ENCODE peak calls at places on chromosomes 1 and 21, in eight cellular contexts. One of them, this sample, is unnamed.

GRCh38 chr1:116958110-116958509 is 43.5 kb upstream of the CD101 start:
- DNase-seq in IMR-90: no peak
- DNase-seq in upper lobe of right lung: no peak
- DNase-seq in neural progenitor cell: no peak
- DNase-seq in heart left ventricle: no peak
- DNase-seq in Panc1: no peak
- DNase-seq in astrocyte: no peak
- DNase-seq in K562: no peak
- DNase-seq in this sample: no peak

GRCh38 chr21:16196521-16197208 is 466.9 kb downstream of the USP25 start:
- DNase-seq in IMR-90: no peak
- DNase-seq in upper lobe of right lung: no peak
- DNase-seq in neural progenitor cell: no peak
- DNase-seq in heart left ventricle: no peak
- DNase-seq in Panc1: no peak
- DNase-seq in astrocyte: peak; percentile 41
- DNase-seq in K562: no peak
- DNase-seq in this sample: peak; percentile 51

GRCh38 chr1:170225735-170226524 is 80.2 kb downstream of the NTMT2 start:
- DNase-seq in IMR-90: no peak
- DNase-seq in upper lobe of right lung: no peak
- DNase-seq in neural progenitor cell: no peak
- DNase-seq in heart left ventricle: no peak
- DNase-seq in Panc1: no peak
- DNase-seq in astrocyte: no peak
- DNase-seq in K562: no peak
- DNase-seq in this sample: no peak

GRCh38 chr1:156733989-156734584 is 5.5 kb upstream of the ISG20L2 start:
- DNase-seq in IMR-90: no peak
- DNase-seq in upper lobe of right lung: no peak
- DNase-seq in neural progenitor cell: no peak
- DNase-seq in heart left ventricle: no peak
- DNase-seq in Panc1: no peak
- DNase-seq in astrocyte: no peak
- DNase-seq in K562: no peak
- DNase-seq in this sample: no peak

GRCh38 chr1:96238426-96238825 is 483.2 kb upstream of the PTBP2 start:
- DNase-seq in IMR-90: no peak
- DNase-seq in upper lobe of right lung: no peak
- DNase-seq in neural progenitor cell: no peak
- DNase-seq in heart left ventricle: no peak
- DNase-seq in Panc1: no peak
- DNase-seq in astrocyte: no peak
- DNase-seq in K562: no peak
- DNase-seq in this sample: no peak

GRCh38 chr1:26281091-26281958 is 1.4 kb downstream of the SH3BGRL3 start:
- DNase-seq in IMR-90: no peak
- DNase-seq in upper lobe of right lung: no peak
- DNase-seq in neural progenitor cell: peak; percentile 17
- DNase-seq in heart left ventricle: no peak
- DNase-seq in Panc1: no peak
- DNase-seq in astrocyte: no peak
- DNase-seq in K562: peak; percentile 14
- DNase-seq in this sample: no peak

GRCh38 chr1:193417420-193417819 is 231.0 kb upstream of the B3GALT2 start:
- DNase-seq in IMR-90: peak; percentile 27
- DNase-seq in upper lobe of right lung: peak; percentile 36
- DNase-seq in neural progenitor cell: no peak
- DNase-seq in heart left ventricle: no peak
- DNase-seq in Panc1: no peak
- DNase-seq in astrocyte: peak; percentile 25
- DNase-seq in K562: no peak
- DNase-seq in this sample: peak; percentile 50

GRCh38 chr1:187471555-187471954 is 642.8 kb downstream of the PLA2G4A start:
- DNase-seq in IMR-90: peak; percentile 56
- DNase-seq in upper lobe of right lung: no peak
- DNase-seq in neural progenitor cell: no peak
- DNase-seq in heart left ventricle: no peak
- DNase-seq in Panc1: no peak
- DNase-seq in astrocyte: peak; percentile 85
- DNase-seq in K562: no peak
- DNase-seq in this sample: peak; percentile 1

GRCh38 chr1:242870944-242871343 is 346.4 kb upstream of the PLD5 start:
- DNase-seq in IMR-90: no peak
- DNase-seq in upper lobe of right lung: no peak
- DNase-seq in neural progenitor cell: peak; percentile 12
- DNase-seq in heart left ventricle: no peak
- DNase-seq in Panc1: no peak
- DNase-seq in astrocyte: no peak
- DNase-seq in K562: no peak
- DNase-seq in this sample: no peak

GRCh38 chr1:228668553-228669400 is 66.5 kb upstream of the RHOU start:
- DNase-seq in IMR-90: peak; percentile 42
- DNase-seq in upper lobe of right lung: no peak
- DNase-seq in neural progenitor cell: no peak
- DNase-seq in heart left ventricle: peak; percentile 45
- DNase-seq in Panc1: no peak
- DNase-seq in astrocyte: peak; percentile 2
- DNase-seq in K562: no peak
- DNase-seq in this sample: peak; percentile 15

GRCh38 chr1:171628225-171628624 is 6.2 kb downstream of the MYOCOS start:
- DNase-seq in IMR-90: no peak
- DNase-seq in upper lobe of right lung: no peak
- DNase-seq in neural progenitor cell: no peak
- DNase-seq in heart left ventricle: no peak
- DNase-seq in Panc1: no peak
- DNase-seq in astrocyte: no peak
- DNase-seq in K562: no peak
- DNase-seq in this sample: no peak

GRCh38 chr21:14554948-14555347 is 8.8 kb upstream of the SAMSN1 start:
- DNase-seq in IMR-90: no peak
- DNase-seq in upper lobe of right lung: no peak
- DNase-seq in neural progenitor cell: no peak
- DNase-seq in heart left ventricle: no peak
- DNase-seq in Panc1: no peak
- DNase-seq in astrocyte: no peak
- DNase-seq in K562: no peak
- DNase-seq in this sample: peak; percentile 35

GRCh38 chr1:70718086-70718630 is 307.1 kb downstream of the CTH start:
- DNase-seq in IMR-90: no peak
- DNase-seq in upper lobe of right lung: no peak
- DNase-seq in neural progenitor cell: no peak
- DNase-seq in heart left ventricle: no peak
- DNase-seq in Panc1: no peak
- DNase-seq in astrocyte: no peak
- DNase-seq in K562: no peak
- DNase-seq in this sample: no peak

GRCh38 chr1:236829085-236829484 is 34.0 kb downstream of the MTR start:
- DNase-seq in IMR-90: no peak
- DNase-seq in upper lobe of right lung: no peak
- DNase-seq in neural progenitor cell: no peak
- DNase-seq in heart left ventricle: no peak
- DNase-seq in Panc1: no peak
- DNase-seq in astrocyte: no peak
- DNase-seq in K562: no peak
- DNase-seq in this sample: no peak

GRCh38 chr1:160243767-160244166 is 18.6 kb downstream of the DCAF8 start:
- DNase-seq in IMR-90: no peak
- DNase-seq in upper lobe of right lung: no peak
- DNase-seq in neural progenitor cell: no peak
- DNase-seq in heart left ventricle: no peak
- DNase-seq in Panc1: no peak
- DNase-seq in astrocyte: no peak
- DNase-seq in K562: no peak
- DNase-seq in this sample: no peak

GRCh38 chr1:182147136-182147815 is 85.8 kb upstream of the ZNF648 start:
- DNase-seq in IMR-90: no peak
- DNase-seq in upper lobe of right lung: no peak
- DNase-seq in neural progenitor cell: no peak
- DNase-seq in heart left ventricle: peak; percentile 34
- DNase-seq in Panc1: no peak
- DNase-seq in astrocyte: no peak
- DNase-seq in K562: no peak
- DNase-seq in this sample: peak; percentile 39

GRCh38 chr1:60171793-60172192 is 98.2 kb upstream of the C1orf87 start:
- DNase-seq in IMR-90: peak; percentile 53
- DNase-seq in upper lobe of right lung: no peak
- DNase-seq in neural progenitor cell: no peak
- DNase-seq in heart left ventricle: no peak
- DNase-seq in Panc1: no peak
- DNase-seq in astrocyte: peak; percentile 93
- DNase-seq in K562: no peak
- DNase-seq in this sample: peak; percentile 33

GRCh38 chr21:45532826-45533730 is 9.2 kb downstream of the SLC19A1 start:
- DNase-seq in IMR-90: no peak
- DNase-seq in upper lobe of right lung: peak; percentile 62
- DNase-seq in neural progenitor cell: no peak
- DNase-seq in heart left ventricle: peak; percentile 28
- DNase-seq in Panc1: no peak
- DNase-seq in astrocyte: no peak
- DNase-seq in K562: no peak
- DNase-seq in this sample: no peak

GRCh38 chr1:222249261-222249660 is 298.6 kb downstream of the HHIPL2 start:
- DNase-seq in IMR-90: no peak
- DNase-seq in upper lobe of right lung: no peak
- DNase-seq in neural progenitor cell: no peak
- DNase-seq in heart left ventricle: no peak
- DNase-seq in Panc1: no peak
- DNase-seq in astrocyte: no peak
- DNase-seq in K562: no peak
- DNase-seq in this sample: no peak

GRCh38 chr1:235253219-235253640 is 74.7 kb downstream of the ARID4B start:
- DNase-seq in IMR-90: peak; percentile 72
- DNase-seq in upper lobe of right lung: no peak
- DNase-seq in neural progenitor cell: peak; percentile 79
- DNase-seq in heart left ventricle: peak; percentile 51
- DNase-seq in Panc1: peak; percentile 69
- DNase-seq in astrocyte: peak; percentile 29
- DNase-seq in K562: peak; percentile 83
- DNase-seq in this sample: peak; percentile 70

GRCh38 chr1:85850238-85850637 is 142.0 kb upstream of the ZNHIT6 start:
- DNase-seq in IMR-90: peak; percentile 95
- DNase-seq in upper lobe of right lung: no peak
- DNase-seq in neural progenitor cell: no peak
- DNase-seq in heart left ventricle: no peak
- DNase-seq in Panc1: peak; percentile 91
- DNase-seq in astrocyte: peak; percentile 96
- DNase-seq in K562: no peak
- DNase-seq in this sample: peak; percentile 89

DNA sequence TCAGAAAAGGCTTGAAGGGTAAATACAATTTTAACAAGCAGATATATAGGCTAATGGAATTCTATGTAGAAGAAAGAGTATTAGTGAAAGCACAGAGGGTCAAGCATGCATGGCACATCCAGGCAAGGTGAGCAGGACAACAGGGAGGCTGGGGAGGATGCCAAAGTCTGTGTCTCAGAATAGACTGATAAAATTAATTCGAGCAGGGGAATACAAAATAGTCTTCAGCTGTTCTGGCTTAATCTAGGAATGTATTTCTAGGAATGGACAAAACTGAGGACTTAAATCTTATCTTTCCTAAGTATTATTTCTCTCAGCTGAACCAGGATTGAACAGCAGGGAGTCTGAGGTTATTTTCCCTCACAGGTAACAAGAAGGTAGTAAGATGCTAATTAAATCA is 35.2 kb downstream of the NVL start:
- DNase-seq in IMR-90: no peak
- DNase-seq in upper lobe of right lung: no peak
- DNase-seq in neural progenitor cell: no peak
- DNase-seq in heart left ventricle: no peak
- DNase-seq in Panc1: no peak
- DNase-seq in astrocyte: no peak
- DNase-seq in K562: no peak
- DNase-seq in this sample: no peak
- H3K4me3 ChIP-seq in IMR-90: no peak overlapping the region
- H3K4me3 ChIP-seq in upper lobe of right lung: no peak overlapping the region
- H3K4me3 ChIP-seq in neural progenitor cell: no peak overlapping the region
- H3K4me3 ChIP-seq in heart left ventricle: no peak overlapping the region
- H3K4me3 ChIP-seq in Panc1: no peak overlapping the region
- H3K4me3 ChIP-seq in astrocyte: no peak overlapping the region
- H3K4me3 ChIP-seq in K562: no peak overlapping the region
- H3K4me3 ChIP-seq in this sample: no peak overlapping the region

DNA sequence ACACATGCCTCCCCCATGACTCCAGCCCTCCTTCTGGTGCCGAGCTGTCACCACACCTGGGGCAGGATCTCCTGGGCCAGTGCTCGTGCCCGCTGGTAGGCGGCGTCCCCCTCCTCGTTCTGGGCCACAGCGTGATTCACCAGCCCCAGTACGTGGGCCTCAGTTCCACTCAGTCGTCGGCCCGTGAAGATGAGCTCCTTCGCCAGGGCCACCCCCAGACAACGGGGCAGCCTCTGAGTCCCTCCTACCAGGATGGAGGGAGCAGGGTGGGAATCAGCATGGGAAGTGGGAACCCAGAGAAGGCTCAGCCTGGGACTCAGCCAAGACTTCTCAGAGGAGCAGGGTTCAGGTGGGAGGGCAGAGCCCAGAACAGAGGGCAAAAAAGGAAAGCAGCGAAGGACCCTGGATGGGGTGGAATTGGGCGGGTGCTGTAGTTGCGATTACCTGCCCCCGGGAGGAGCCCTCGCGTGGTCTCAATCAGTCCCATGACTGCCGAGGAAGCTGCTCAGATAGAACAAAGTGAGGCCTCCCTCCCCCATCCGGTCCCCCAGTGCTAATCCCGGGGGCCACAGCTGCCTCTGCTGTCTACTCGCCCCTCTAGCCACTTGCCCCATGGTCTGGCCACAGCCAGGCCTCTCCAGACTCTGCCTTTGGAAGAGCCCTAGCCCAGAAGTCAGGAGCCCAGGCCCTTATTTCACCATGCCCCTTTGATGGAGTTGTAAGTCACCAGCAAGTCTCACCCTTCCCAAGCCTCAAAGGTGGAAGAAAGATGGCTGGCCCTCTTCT is 16.8 kb downstream of the ECHDC2 start:
- DNase-seq in IMR-90: no peak
- DNase-seq in upper lobe of right lung: no peak
- DNase-seq in neural progenitor cell: peak; percentile 72
- DNase-seq in heart left ventricle: peak; percentile 41
- DNase-seq in Panc1: no peak
- DNase-seq in astrocyte: no peak
- DNase-seq in K562: peak; percentile 79
- DNase-seq in this sample: no peak
- TF ChIP-seq CTCF in IMR-90: peak; percentile 35
- TF ChIP-seq CTCF in upper lobe of right lung: peak; percentile 28
- TF ChIP-seq CTCF in neural progenitor cell: peak; percentile 59
- TF ChIP-seq CTCF in heart left ventricle: peak; percentile 26
- TF ChIP-seq CTCF in Panc1: peak; percentile 74
- TF ChIP-seq CTCF in astrocyte: peak; percentile 34
- TF ChIP-seq CTCF in K562: peak; percentile 78
- TF ChIP-seq CTCF in this sample: peak; percentile 40

GRCh38 chr1:109163549-109163948 is 49.6 kb downstream of the ELAPOR1 start:
- DNase-seq in IMR-90: no peak
- DNase-seq in upper lobe of right lung: no peak
- DNase-seq in neural progenitor cell: no peak
- DNase-seq in heart left ventricle: no peak
- DNase-seq in Panc1: no peak
- DNase-seq in astrocyte: no peak
- DNase-seq in K562: no peak
- DNase-seq in this sample: no peak
- H3K4me3 ChIP-seq in IMR-90: no peak overlapping the region
- H3K4me3 ChIP-seq in upper lobe of right lung: no peak overlapping the region
- H3K4me3 ChIP-seq in neural progenitor cell: no peak overlapping the region
- H3K4me3 ChIP-seq in heart left ventricle: no peak overlapping the region
- H3K4me3 ChIP-seq in Panc1: no peak overlapping the region
- H3K4me3 ChIP-seq in astrocyte: no peak overlapping the region
- H3K4me3 ChIP-seq in K562: no peak overlapping the region
- H3K4me3 ChIP-seq in this sample: no peak overlapping the region

GRCh38 chr21:38699048-38699447 is 106.7 kb upstream of the ETS2 start:
- DNase-seq in IMR-90: no peak
- DNase-seq in upper lobe of right lung: no peak
- DNase-seq in neural progenitor cell: peak; percentile 15
- DNase-seq in heart left ventricle: no peak
- DNase-seq in Panc1: no peak
- DNase-seq in astrocyte: no peak
- DNase-seq in K562: peak; percentile 31
- DNase-seq in this sample: peak; percentile 14
- TF ChIP-seq CTCF in IMR-90: no peak
- TF ChIP-seq CTCF in upper lobe of right lung: no peak
- TF ChIP-seq CTCF in neural progenitor cell: peak; percentile 33
- TF ChIP-seq CTCF in heart left ventricle: no peak
- TF ChIP-seq CTCF in Panc1: peak; percentile 30
- TF ChIP-seq CTCF in astrocyte: no peak
- TF ChIP-seq CTCF in K562: peak; percentile 46
- TF ChIP-seq CTCF in this sample: peak; percentile 58